ENCODE peak calls at places on chromosomes 16 and 17, in ten cellular contexts. One of them, this sample, is unnamed.
A peak's percentile ranks its signal among the peaks of the same experiment; 100 is the strongest.

GRCh38 chr17:82844796-82845162 is 5.0 kb upstream of the ZNF750 start:
- DNase-seq in prostate gland: no peak
- DNase-seq in cardiac muscle cell: no peak
- DNase-seq in right atrium auricular region: no peak
- DNase-seq in heart right ventricle: no peak
- DNase-seq in SK-N-SH: no peak
- DNase-seq in small intestine: no peak
- DNase-seq in H1: no peak
- DNase-seq in effector memory CD4-positive, alpha-beta T cell: no peak
- DNase-seq in left lung: peak; percentile 28
- DNase-seq in this sample: no peak

GRCh38 chr16:66459878-66460277 is 32.8 kb downstream of the BEAN1 start:
- DNase-seq in prostate gland: no peak
- DNase-seq in cardiac muscle cell: no peak
- DNase-seq in right atrium auricular region: no peak
- DNase-seq in heart right ventricle: no peak
- DNase-seq in SK-N-SH: no peak
- DNase-seq in small intestine: no peak
- DNase-seq in H1: no peak
- DNase-seq in effector memory CD4-positive, alpha-beta T cell: no peak
- DNase-seq in left lung: no peak
- DNase-seq in this sample: peak; percentile 90

GRCh38 chr16:81600275-81600674 is 155.7 kb downstream of the CMIP start:
- DNase-seq in prostate gland: peak; percentile 46
- DNase-seq in cardiac muscle cell: peak; percentile 80
- DNase-seq in right atrium auricular region: no peak
- DNase-seq in heart right ventricle: no peak
- DNase-seq in SK-N-SH: peak; percentile 81
- DNase-seq in small intestine: no peak
- DNase-seq in H1: no peak
- DNase-seq in effector memory CD4-positive, alpha-beta T cell: no peak
- DNase-seq in left lung: no peak
- DNase-seq in this sample: no peak

GRCh38 chr16:22232277-22233049 is 26.4 kb downstream of the EEF2K start:
- DNase-seq in prostate gland: peak; percentile 78
- DNase-seq in cardiac muscle cell: no peak
- DNase-seq in right atrium auricular region: no peak
- DNase-seq in heart right ventricle: no peak
- DNase-seq in SK-N-SH: no peak
- DNase-seq in small intestine: peak; percentile 99
- DNase-seq in H1: no peak
- DNase-seq in effector memory CD4-positive, alpha-beta T cell: no peak
- DNase-seq in left lung: peak; percentile 41
- DNase-seq in this sample: no peak

GRCh38 chr17:57393368-57393767 is 137.0 kb downstream of the MSI2 start:
- DNase-seq in prostate gland: no peak
- DNase-seq in cardiac muscle cell: no peak
- DNase-seq in right atrium auricular region: no peak
- DNase-seq in heart right ventricle: no peak
- DNase-seq in SK-N-SH: no peak
- DNase-seq in small intestine: no peak
- DNase-seq in H1: no peak
- DNase-seq in effector memory CD4-positive, alpha-beta T cell: no peak
- DNase-seq in left lung: no peak
- DNase-seq in this sample: no peak

GRCh38 chr16:1036121-1036520 is 36.4 kb upstream of the SSTR5 start:
- DNase-seq in prostate gland: no peak
- DNase-seq in cardiac muscle cell: peak; percentile 34
- DNase-seq in right atrium auricular region: no peak
- DNase-seq in heart right ventricle: peak; percentile 5
- DNase-seq in SK-N-SH: no peak
- DNase-seq in small intestine: no peak
- DNase-seq in H1: no peak
- DNase-seq in effector memory CD4-positive, alpha-beta T cell: no peak
- DNase-seq in left lung: no peak
- DNase-seq in this sample: no peak

GRCh38 chr17:22266231-22266630 is 573.9 kb downstream of the KCNJ18 start:
- DNase-seq in prostate gland: no peak
- DNase-seq in cardiac muscle cell: no peak
- DNase-seq in right atrium auricular region: no peak
- DNase-seq in heart right ventricle: no peak
- DNase-seq in SK-N-SH: peak; percentile 71
- DNase-seq in small intestine: no peak
- DNase-seq in H1: no peak
- DNase-seq in effector memory CD4-positive, alpha-beta T cell: no peak
- DNase-seq in left lung: no peak
- DNase-seq in this sample: no peak

GRCh38 chr17:31512796-31513195 is 121.3 kb downstream of the RAB11FIP4 start:
- DNase-seq in prostate gland: no peak
- DNase-seq in cardiac muscle cell: no peak
- DNase-seq in right atrium auricular region: no peak
- DNase-seq in heart right ventricle: no peak
- DNase-seq in SK-N-SH: no peak
- DNase-seq in small intestine: no peak
- DNase-seq in H1: no peak
- DNase-seq in effector memory CD4-positive, alpha-beta T cell: no peak
- DNase-seq in left lung: no peak
- DNase-seq in this sample: no peak

GRCh38 chr17:43767713-43768059 is 9.1 kb upstream of the SOST start:
- DNase-seq in prostate gland: no peak
- DNase-seq in cardiac muscle cell: no peak
- DNase-seq in right atrium auricular region: no peak
- DNase-seq in heart right ventricle: no peak
- DNase-seq in SK-N-SH: no peak
- DNase-seq in small intestine: no peak
- DNase-seq in H1: no peak
- DNase-seq in effector memory CD4-positive, alpha-beta T cell: no peak
- DNase-seq in left lung: no peak
- DNase-seq in this sample: no peak

GRCh38 chr17:43769859-43770258 is 8.9 kb downstream of the DUSP3 start:
- DNase-seq in prostate gland: no peak
- DNase-seq in cardiac muscle cell: no peak
- DNase-seq in right atrium auricular region: no peak
- DNase-seq in heart right ventricle: no peak
- DNase-seq in SK-N-SH: no peak
- DNase-seq in small intestine: no peak
- DNase-seq in H1: no peak
- DNase-seq in effector memory CD4-positive, alpha-beta T cell: no peak
- DNase-seq in left lung: no peak
- DNase-seq in this sample: peak; percentile 44

GRCh38 chr17:43768943-43769342 is 9.8 kb downstream of the DUSP3 start:
- DNase-seq in prostate gland: no peak
- DNase-seq in cardiac muscle cell: no peak
- DNase-seq in right atrium auricular region: no peak
- DNase-seq in heart right ventricle: no peak
- DNase-seq in SK-N-SH: no peak
- DNase-seq in small intestine: no peak
- DNase-seq in H1: no peak
- DNase-seq in effector memory CD4-positive, alpha-beta T cell: no peak
- DNase-seq in left lung: no peak
- DNase-seq in this sample: peak; percentile 39

GRCh38 chr17:43768382-43768781 is 9.8 kb upstream of the SOST start:
- DNase-seq in prostate gland: no peak
- DNase-seq in cardiac muscle cell: no peak
- DNase-seq in right atrium auricular region: no peak
- DNase-seq in heart right ventricle: peak; percentile 48
- DNase-seq in SK-N-SH: no peak
- DNase-seq in small intestine: no peak
- DNase-seq in H1: no peak
- DNase-seq in effector memory CD4-positive, alpha-beta T cell: no peak
- DNase-seq in left lung: peak; percentile 82
- DNase-seq in this sample: peak; percentile 44

DNA sequence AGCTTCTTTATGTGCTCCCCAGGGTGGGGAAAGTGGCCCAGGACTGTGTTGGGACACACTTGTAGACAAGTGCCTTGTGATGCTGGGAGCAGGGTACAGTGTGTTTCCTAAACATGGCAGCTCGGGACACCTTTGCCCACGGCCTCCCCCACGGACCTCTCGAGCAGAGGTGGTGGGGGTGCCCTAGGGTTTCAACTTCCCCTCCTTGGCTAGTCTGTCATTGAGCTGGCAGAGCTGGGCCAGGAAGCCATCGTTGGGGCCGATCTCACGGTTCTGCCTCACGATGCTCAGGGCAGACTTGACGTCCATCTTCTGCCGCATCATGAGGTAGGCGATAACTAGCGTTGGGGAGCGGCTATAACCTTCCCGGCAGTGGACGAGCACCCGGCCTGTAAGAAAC is 9.4 kb downstream of the DUSP3 start:
- DNase-seq in prostate gland: no peak
- DNase-seq in cardiac muscle cell: no peak
- DNase-seq in right atrium auricular region: no peak
- DNase-seq in heart right ventricle: no peak
- DNase-seq in SK-N-SH: no peak
- DNase-seq in small intestine: no peak
- DNase-seq in H1: no peak
- DNase-seq in effector memory CD4-positive, alpha-beta T cell: no peak
- DNase-seq in left lung: no peak
- DNase-seq in this sample: no peak
- H3K36me3 ChIP-seq in prostate gland: peaks cover 14% of the 10 kb centered on the region
- H3K36me3 ChIP-seq in cardiac muscle cell: peaks cover 23% of the 10 kb centered on the region
- H3K36me3 ChIP-seq in right atrium auricular region: peaks cover 74% of the 10 kb centered on the region
- H3K36me3 ChIP-seq in heart right ventricle: peaks cover 95% of the 10 kb centered on the region
- H3K36me3 ChIP-seq in SK-N-SH: peaks cover 54% of the 10 kb centered on the region
- H3K36me3 ChIP-seq in small intestine: peaks cover 11% of the 10 kb centered on the region
- H3K36me3 ChIP-seq in H1: peaks cover 13% of the 10 kb centered on the region
- H3K36me3 ChIP-seq in effector memory CD4-positive, alpha-beta T cell: peaks cover 28% of the 10 kb centered on the region
- H3K36me3 ChIP-seq in left lung: peaks cover 85% of the 10 kb centered on the region
- H3K36me3 ChIP-seq in this sample: peaks cover 51% of the 10 kb centered on the region

DNA sequence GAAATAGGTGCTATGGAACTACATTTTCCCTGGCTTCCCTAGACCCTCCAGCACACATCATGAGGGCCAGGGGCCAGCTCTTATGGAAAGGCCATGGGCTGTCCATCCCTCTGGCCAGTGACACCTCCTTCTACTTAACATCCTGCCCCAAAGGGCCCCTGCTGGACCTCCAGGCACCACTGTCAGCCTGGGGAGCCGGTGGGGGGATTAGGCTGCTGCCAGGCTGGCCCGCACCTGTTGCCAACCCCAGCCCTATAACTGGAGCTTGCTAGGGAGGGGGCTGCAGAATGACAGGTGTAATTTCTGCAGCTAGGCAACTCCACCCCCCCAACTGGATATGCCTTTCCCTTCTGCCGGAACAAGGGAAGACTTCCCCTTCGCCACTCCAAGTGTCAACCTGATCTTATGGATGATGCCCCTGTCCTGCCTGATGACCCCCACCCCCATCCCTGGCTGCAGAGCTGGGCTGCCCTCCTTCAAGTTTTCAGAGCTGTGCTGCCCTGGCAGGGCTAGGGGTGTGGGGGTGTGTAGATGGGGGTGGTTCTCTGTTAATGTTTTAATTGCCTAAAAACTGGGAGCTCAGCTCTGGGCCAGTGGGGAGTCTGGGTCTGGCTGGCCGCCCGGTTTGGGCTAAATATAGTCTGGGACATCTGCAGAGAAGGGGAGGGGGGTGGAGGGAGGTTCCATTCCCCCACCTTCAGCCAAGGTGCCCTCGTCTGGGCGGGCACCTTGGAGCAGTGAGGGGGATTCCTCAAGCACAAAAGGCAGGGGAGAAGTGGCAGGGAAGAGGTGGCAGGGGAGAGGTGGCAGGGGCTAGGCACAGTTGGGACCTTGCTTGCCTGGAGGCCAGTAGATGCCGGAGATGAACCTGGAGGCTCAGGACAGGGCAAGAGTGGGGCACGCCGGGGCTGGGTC is 12.8 kb downstream of the RARA start:
- DNase-seq in prostate gland: no peak
- DNase-seq in cardiac muscle cell: no peak
- DNase-seq in right atrium auricular region: no peak
- DNase-seq in heart right ventricle: peak; percentile 75
- DNase-seq in SK-N-SH: no peak
- DNase-seq in small intestine: no peak
- DNase-seq in H1: no peak
- DNase-seq in effector memory CD4-positive, alpha-beta T cell: no peak
- DNase-seq in left lung: peak; percentile 60
- DNase-seq in this sample: no peak
- H3K4me1 ChIP-seq in prostate gland: peaks cover 36% of the 10 kb centered on the region
- H3K4me1 ChIP-seq in cardiac muscle cell: peaks cover 59% of the 10 kb centered on the region
- H3K4me1 ChIP-seq in right atrium auricular region: no peaks in the 10 kb centered on the region
- H3K4me1 ChIP-seq in heart right ventricle: peaks cover 85% of the 10 kb centered on the region
- H3K4me1 ChIP-seq in SK-N-SH: peaks cover 70% of the 10 kb centered on the region
- H3K4me1 ChIP-seq in small intestine: peaks cover 29% of the 10 kb centered on the region
- H3K4me1 ChIP-seq in H1: no peaks in the 10 kb centered on the region
- H3K4me1 ChIP-seq in effector memory CD4-positive, alpha-beta T cell: peaks cover 72% of the 10 kb centered on the region
- H3K4me1 ChIP-seq in left lung: peaks cover 74% of the 10 kb centered on the region
- H3K4me1 ChIP-seq in this sample: peaks cover 12% of the 10 kb centered on the region

DNA sequence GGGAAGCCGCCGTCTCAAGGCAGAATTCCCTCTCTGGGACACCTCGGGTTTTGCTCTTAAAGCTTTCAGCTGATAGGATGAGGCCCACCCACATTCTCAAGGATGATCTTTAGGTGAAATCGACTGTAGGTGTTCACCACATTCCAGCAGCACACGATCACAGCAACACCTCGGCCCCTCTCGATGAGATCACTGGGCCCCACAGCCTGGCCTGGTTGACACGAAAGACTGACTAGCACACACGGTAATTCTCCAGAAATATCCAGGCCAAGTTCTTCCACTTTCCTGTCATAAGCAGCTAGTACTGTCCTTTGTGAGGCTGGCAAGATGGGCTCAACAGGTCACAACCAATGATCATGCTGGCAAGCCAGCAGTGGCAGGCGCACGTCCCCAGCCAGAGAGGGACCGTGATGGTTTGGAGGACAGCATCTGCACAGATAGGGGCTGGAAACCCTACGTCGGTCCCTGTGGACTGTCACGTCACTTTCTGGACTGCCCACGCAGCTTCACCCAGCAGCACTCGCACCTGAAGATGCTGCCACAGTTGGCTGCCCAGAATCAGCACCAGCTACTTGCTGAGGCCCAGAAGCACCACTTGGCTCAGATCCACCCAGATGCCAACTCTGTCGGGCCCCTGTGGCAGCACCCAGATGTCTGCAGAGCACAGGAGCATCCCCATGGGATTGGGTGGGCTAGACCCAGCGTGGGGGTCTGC is 17.4 kb downstream of the TMC6 start:
- DNase-seq in prostate gland: no peak
- DNase-seq in cardiac muscle cell: no peak
- DNase-seq in right atrium auricular region: no peak
- DNase-seq in heart right ventricle: no peak
- DNase-seq in SK-N-SH: no peak
- DNase-seq in small intestine: no peak
- DNase-seq in H1: no peak
- DNase-seq in effector memory CD4-positive, alpha-beta T cell: no peak
- DNase-seq in left lung: no peak
- DNase-seq in this sample: no peak
- H3K27ac ChIP-seq in prostate gland: no peak overlapping the region
- H3K27ac ChIP-seq in cardiac muscle cell: peak overlapping the region; percentile 60
- H3K27ac ChIP-seq in right atrium auricular region: peak overlapping the region; percentile 40
- H3K27ac ChIP-seq in heart right ventricle: no peak overlapping the region
- H3K27ac ChIP-seq in SK-N-SH: no peak overlapping the region
- H3K27ac ChIP-seq in small intestine: no peak overlapping the region
- H3K27ac ChIP-seq in H1: no peak overlapping the region
- H3K27ac ChIP-seq in effector memory CD4-positive, alpha-beta T cell: no peak overlapping the region
- H3K27ac ChIP-seq in left lung: no peak overlapping the region
- H3K27ac ChIP-seq in this sample: no peak overlapping the region

DNA sequence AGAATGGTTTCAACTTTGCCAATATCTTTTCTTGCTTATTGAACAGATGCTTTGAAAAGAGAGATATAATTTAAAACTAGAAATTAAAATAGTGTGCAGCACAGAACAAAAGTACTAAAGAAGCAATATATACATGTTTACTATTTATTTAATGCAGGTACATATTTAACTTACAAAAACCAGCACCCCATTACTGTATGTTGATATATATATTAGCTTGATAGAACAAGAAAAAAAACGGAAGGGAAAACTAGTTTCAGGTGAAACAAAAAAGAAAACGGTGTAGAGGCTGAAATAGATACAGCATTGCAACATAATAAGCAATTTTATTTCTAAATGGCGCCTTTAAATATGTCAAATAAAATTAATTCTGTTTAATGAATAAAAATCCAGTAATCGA is 4.0 kb downstream of the HNF1B start:
- DNase-seq in prostate gland: no peak
- DNase-seq in cardiac muscle cell: no peak
- DNase-seq in right atrium auricular region: no peak
- DNase-seq in heart right ventricle: no peak
- DNase-seq in SK-N-SH: no peak
- DNase-seq in small intestine: no peak
- DNase-seq in H1: no peak
- DNase-seq in effector memory CD4-positive, alpha-beta T cell: no peak
- DNase-seq in left lung: no peak
- DNase-seq in this sample: no peak
- H3K36me3 ChIP-seq in prostate gland: no peaks in the 10 kb centered on the region
- H3K36me3 ChIP-seq in cardiac muscle cell: no peaks in the 10 kb centered on the region
- H3K36me3 ChIP-seq in right atrium auricular region: no peaks in the 10 kb centered on the region
- H3K36me3 ChIP-seq in heart right ventricle: no peaks in the 10 kb centered on the region
- H3K36me3 ChIP-seq in SK-N-SH: no peaks in the 10 kb centered on the region
- H3K36me3 ChIP-seq in small intestine: peaks cover 2% of the 10 kb centered on the region
- H3K36me3 ChIP-seq in H1: peaks cover 7% of the 10 kb centered on the region
- H3K36me3 ChIP-seq in effector memory CD4-positive, alpha-beta T cell: no peaks in the 10 kb centered on the region
- H3K36me3 ChIP-seq in left lung: no peaks in the 10 kb centered on the region
- H3K36me3 ChIP-seq in this sample: peaks cover 32% of the 10 kb centered on the region